ENCODE peak calls at places on chromosome 1, in five cellular contexts. V is psoas muscle, O is PC-9, W is prostate gland, N is ovary. R is an unnamed sample.

GRCh38 chr1:186655877-186656276 is 24.3 kb downstream of the PTGS2 start:
- DNase-seq in V (no peak), O (no peak), N (no peak), W (no peak), R (no peak)

GRCh38 chr1:183962903-183963302 is 74.6 kb downstream of the COLGALT2 start:
- DNase-seq in W (no peak), V (no peak), O (no peak), N (no peak), R (no peak)

GRCh38 chr1:14441302-14441741 is 157.2 kb upstream of the KAZN start:
- DNase-seq in N (no peak), O (no peak), W (peak; percentile 27), V (no peak), R (peak; percentile 14)

GRCh38 chr1:18234790-18235242 is 127.2 kb downstream of the IGSF21 start:
- DNase-seq in V (no peak), W (peak; percentile 19), N (no peak), O (peak; percentile 6), R (no peak)

GRCh38 chr1:204323887-204324286 is 35.8 kb downstream of the PLEKHA6 start:
- DNase-seq in W (no peak), V (no peak), O (no peak), N (no peak), R (no peak)

GRCh38 chr1:6278263-6278662 is 17.4 kb upstream of the GPR153 start:
- DNase-seq in O (no peak), W (no peak), V (no peak), N (no peak), R (no peak)

GRCh38 chr1:51920130-51920529 is 41.6 kb upstream of the NRDC start:
- DNase-seq in V (no peak), W (no peak), N (no peak), O (no peak), R (no peak)

GRCh38 chr1:51518730-51519047 is 377 bp downstream of the EPS15 start:
- DNase-seq in W (peak; percentile 43), N (peak; percentile 51), O (peak; percentile 68), V (no peak), R (no peak)

GRCh38 chr1:200075522-200075921 is 48.0 kb downstream of the NR5A2 start:
- DNase-seq in V (no peak), W (no peak), O (no peak), N (no peak), R (no peak)

GRCh38 chr1:92228401-92228800 is 10.7 kb downstream of the C1orf146 start:
- DNase-seq in O (no peak), V (no peak), N (no peak), W (no peak), R (no peak)

GRCh38 chr1:185156321-185156853 is 366 bp downstream of the TRMT1L start:
- DNase-seq in W (no peak), N (no peak), O (no peak), V (no peak), R (no peak)

GRCh38 chr1:116218922-116219321 is 107.7 kb downstream of the MAB21L3 start:
- DNase-seq in W (no peak), O (no peak), N (no peak), V (no peak), R (no peak)

GRCh38 chr1:22044690-22045420 is 7.7 kb upstream of the CDC42 start:
- DNase-seq in W (no peak), V (no peak), O (no peak), N (no peak), R (no peak)

GRCh38 chr1:230085178-230085515 is 18.1 kb downstream of the GALNT2 start:
- DNase-seq in W (no peak), N (no peak), O (peak; percentile 55), V (no peak), R (no peak)
- H3K27ac ChIP-seq in W (no peak overlapping the region), N (peak overlapping the region; percentile 1), O (peak overlapping the region; percentile 85), V (peak overlapping the region; percentile 87), R (no peak overlapping the region)

GRCh38 chr1:42618866-42619265 is 39.4 kb upstream of the PPIH start:
- DNase-seq in O (no peak), V (no peak), W (no peak), N (no peak), R (no peak)

DNA sequence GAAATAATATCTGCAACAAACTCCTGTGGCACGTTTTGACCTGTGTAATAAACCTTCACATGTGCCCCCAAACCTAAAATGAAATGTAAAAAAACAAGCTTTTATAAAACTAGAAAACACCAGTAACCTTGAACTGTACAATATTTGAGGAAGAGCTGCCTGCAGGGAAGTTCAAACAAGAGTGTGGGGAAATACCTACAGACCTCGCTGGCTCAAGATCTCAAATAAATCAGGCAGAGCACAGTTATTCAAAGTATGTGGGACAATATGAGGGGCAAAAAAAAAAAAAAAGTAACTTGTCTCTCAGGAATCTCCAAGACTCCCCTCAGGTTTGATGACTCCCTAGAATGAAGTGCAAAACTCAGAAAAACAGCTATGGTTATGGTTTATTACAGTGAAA is 37.9 kb upstream of the PPIH start:
- DNase-seq in V (no peak), W (no peak), N (no peak), O (no peak), R (no peak)
- H3K36me3 ChIP-seq in V (no peaks in the 10 kb centered on the region), W (no peaks in the 10 kb centered on the region), N (no peaks in the 10 kb centered on the region), O (no peaks in the 10 kb centered on the region), R (no peaks in the 10 kb centered on the region)

GRCh38 chr1:228071839-228072657 is 10.5 kb upstream of the ARF1 start:
- DNase-seq in O (no peak), W (no peak), V (no peak), N (no peak), R (no peak)
- TF ChIP-seq CTCF in O (no peak), W (no peak), V (no peak), N (no peak), R (no peak)

GRCh38 chr1:71593523-71593922 is 512.7 kb upstream of the ZRANB2 start:
- DNase-seq in O (no peak), V (no peak), W (no peak), N (no peak), R (no peak)

GRCh38 chr1:71587961-71588360 is 507.1 kb upstream of the ZRANB2 start:
- DNase-seq in N (no peak), V (no peak), O (no peak), W (no peak), R (no peak)

GRCh38 chr1:71589005-71589404 is 508.2 kb upstream of the ZRANB2 start:
- DNase-seq in N (no peak), O (no peak), V (no peak), W (no peak), R (no peak)

DNA sequence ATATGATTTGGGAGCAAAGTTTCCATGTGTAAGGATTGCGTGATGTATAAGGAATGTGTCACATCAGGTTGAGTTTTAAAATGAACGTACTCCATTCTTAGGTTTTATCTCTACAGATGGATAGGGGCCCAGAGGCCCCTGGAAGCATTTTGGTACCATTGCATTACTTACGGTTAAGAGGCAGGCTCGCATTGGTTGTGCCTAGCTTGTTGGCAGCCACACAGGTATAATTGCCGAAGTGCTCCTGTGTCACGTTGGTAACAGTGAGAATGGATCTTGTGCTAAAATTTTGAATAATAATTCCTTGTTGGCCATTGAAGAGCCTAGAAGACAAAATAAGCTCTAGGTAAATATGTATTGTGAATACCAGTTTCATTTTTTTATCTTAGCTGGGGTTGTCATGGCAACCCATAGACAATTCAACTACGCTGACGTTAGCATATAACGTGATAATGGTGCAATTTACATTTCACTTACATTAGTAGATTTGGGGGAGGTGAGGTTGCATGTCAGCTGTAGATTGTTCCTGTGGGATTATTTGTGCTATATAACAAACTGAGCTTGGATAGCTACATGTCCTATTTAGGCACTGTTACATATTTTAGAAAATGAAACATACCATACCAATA is 511.9 kb upstream of the ZRANB2 start:
- DNase-seq in W (no peak), O (no peak), V (no peak), N (no peak), R (no peak)
- H3K27ac ChIP-seq in W (no peak overlapping the region), O (no peak overlapping the region), V (no peak overlapping the region), N (no peak overlapping the region), R (no peak overlapping the region)

GRCh38 chr1:218275823-218276222 is 9.3 kb upstream of the RRP15 start:
- DNase-seq in O (no peak), N (no peak), V (no peak), W (no peak), R (no peak)

GRCh38 chr1:218274551-218274950 is 10.5 kb upstream of the RRP15 start:
- DNase-seq in W (no peak), O (no peak), N (no peak), V (no peak), R (no peak)

DNA sequence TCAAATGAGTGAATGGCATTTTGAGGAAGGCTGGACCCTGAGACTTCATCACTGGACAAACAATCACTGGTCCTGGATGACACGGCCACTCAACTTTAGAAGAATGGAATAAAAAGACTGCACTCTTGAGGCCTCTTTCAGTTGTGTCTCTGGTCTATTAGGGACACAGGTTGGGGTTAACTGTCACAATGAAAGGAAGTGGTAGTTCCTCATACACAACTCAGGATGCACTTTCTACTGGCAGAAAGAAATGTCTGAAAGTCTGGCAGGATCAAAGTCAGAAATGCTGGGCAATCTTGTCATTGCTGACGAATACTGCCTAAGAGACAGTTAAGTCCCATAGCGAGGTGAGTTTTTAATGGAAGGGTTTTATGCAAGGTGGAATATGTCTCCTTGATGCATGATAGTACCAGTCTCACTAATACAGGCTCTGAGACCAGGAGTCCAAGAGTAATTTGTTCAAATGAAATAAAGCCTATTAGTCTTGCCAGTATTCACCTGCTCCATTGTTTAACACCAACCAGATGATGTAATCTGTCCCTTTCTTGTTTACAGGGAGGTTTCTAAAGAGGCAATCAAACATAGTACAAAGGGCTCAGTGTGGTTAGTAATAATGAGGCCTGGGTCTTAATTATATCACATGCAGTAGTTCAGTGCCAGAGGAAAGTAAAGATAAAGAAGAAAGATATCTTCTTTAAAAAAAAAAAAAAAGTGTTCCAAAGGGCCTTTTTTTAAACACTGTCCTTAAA is 11.2 kb upstream of the RRP15 start:
- DNase-seq in N (no peak), O (no peak), W (no peak), V (no peak), R (no peak)
- H3K36me3 ChIP-seq in N (no peaks in the 10 kb centered on the region), O (no peaks in the 10 kb centered on the region), W (no peaks in the 10 kb centered on the region), V (no peaks in the 10 kb centered on the region), R (no peaks in the 10 kb centered on the region)

GRCh38 chr1:181919729-181919991 is 141.9 kb downstream of the ZNF648 start:
- DNase-seq in O (no peak), W (no peak), V (no peak), N (no peak), R (no peak)
- TF ChIP-seq CTCF in O (no peak), W (no peak), V (no peak), N (no peak), R (no peak)

GRCh38 chr1:34984435-34985062 is 598 bp downstream of the TMEM35B start:
- DNase-seq in V (peak; percentile 73), W (no peak), O (peak; percentile 16), N (peak; percentile 51), R (peak; percentile 3)

GRCh38 chr1:34982820-34983376 is 2.2 kb downstream of the TMEM35B start:
- DNase-seq in O (no peak), N (no peak), W (no peak), V (no peak), R (no peak)

GRCh38 chr1:34987018-34987417 is 1.9 kb upstream of the TMEM35B start:
- DNase-seq in N (no peak), V (no peak), O (no peak), W (no peak), R (no peak)

GRCh38 chr1:34983700-34984355 is 1.3 kb downstream of the TMEM35B start:
- DNase-seq in W (no peak), N (no peak), V (no peak), O (peak; percentile 49), R (no peak)

GRCh38 chr1:34985063-34985770 is at the start of gene TMEM35B:
- DNase-seq in W (peak; percentile 49), N (peak; percentile 63), V (peak; percentile 82), O (peak; percentile 64), R (peak; percentile 25)
- H3K27ac ChIP-seq in W (peak within 1 kb of the TSS; percentile 88), N (peak within 1 kb of the TSS; percentile 93), V (peak within 1 kb of the TSS; percentile 73), O (no peak within 1 kb of the TSS), R (peak within 1 kb of the TSS; percentile 75)